ENCODE peak calls at places on chromosome 14, in five cellular contexts. Z, W, K, L and A are unnamed samples.

GRCh38 chr14:68749487-68750475 is 43.1 kb downstream of the ZFP36L1 start:
- DNase-seq in L (no peak), Z (no peak), W (no peak), K (peak; percentile 62), A (no peak)

GRCh38 chr14:70894868-70895267 is 12.4 kb upstream of the PCNX1 start:
- DNase-seq in K (no peak), W (no peak), L (no peak), Z (no peak), A (no peak)

GRCh38 chr14:61468063-61468825 is 146.9 kb downstream of the PRKCH start:
- DNase-seq in L (no peak), W (no peak), Z (no peak), K (no peak), A (no peak)

GRCh38 chr14:32702571-32702970 is 236.1 kb upstream of the NPAS3 start:
- DNase-seq in K (no peak), W (no peak), Z (peak; percentile 48), L (no peak), A (no peak)

GRCh38 chr14:51616724-51617409 is 34.8 kb upstream of the FRMD6 start:
- DNase-seq in K (peak; percentile 90), L (peak; percentile 72), Z (no peak), W (no peak), A (peak; percentile 78)

GRCh38 chr14:63573579-63573978 is 30.4 kb upstream of the PPP2R5E start:
- DNase-seq in W (no peak), K (no peak), Z (no peak), L (no peak), A (no peak)

GRCh38 chr14:74505831-74506230 is 12.3 kb downstream of the ISCA2 start:
- DNase-seq in L (no peak), K (no peak), Z (no peak), W (no peak), A (no peak)

GRCh38 chr14:44944107-44944506 is 17.6 kb downstream of the KLHL28 start:
- DNase-seq in Z (no peak), L (no peak), K (no peak), W (no peak), A (no peak)

GRCh38 chr14:74326369-74327152 is 21.7 kb upstream of the VRTN start:
- DNase-seq in Z (no peak), L (no peak), K (no peak), W (peak; percentile 54), A (no peak)

GRCh38 chr14:35050652-35051051 is 4.6 kb downstream of the FAM177A1 start:
- DNase-seq in Z (no peak), W (no peak), K (peak; percentile 53), L (peak; percentile 14), A (no peak)

GRCh38 chr14:47763188-47763854 is 87.9 kb upstream of the MDGA2 start:
- DNase-seq in Z (peak; percentile 27), L (no peak), K (no peak), W (no peak), A (no peak)

GRCh38 chr14:28303248-28303647 is 463.3 kb upstream of the FOXG1 start:
- DNase-seq in Z (no peak), K (peak; percentile 2), W (no peak), L (no peak), A (no peak)

GRCh38 chr14:96649327-96649601 is 147.1 kb downstream of the PAPOLA start:
- DNase-seq in Z (no peak), W (no peak), K (no peak), L (no peak), A (no peak)

GRCh38 chr14:39426605-39427004 is 5.6 kb downstream of the FBXO33 start:
- DNase-seq in Z (peak; percentile 21), L (no peak), K (peak; percentile 58), W (no peak), A (no peak)

GRCh38 chr14:93954900-93955891 is 21.2 kb downstream of the ASB2 start:
- DNase-seq in L (no peak), Z (no peak), W (no peak), K (no peak), A (no peak)

GRCh38 chr14:24051789-24052655 is at the start of gene CARMIL3:
- DNase-seq in L (no peak), W (peak; percentile 59), Z (peak; percentile 52), K (peak; percentile 34), A (peak; percentile 16)

GRCh38 chr14:65095633-65096205 is 6.6 kb downstream of the MAX start:
- DNase-seq in W (no peak), Z (no peak), L (peak; percentile 29), K (peak; percentile 88), A (peak; percentile 32)

GRCh38 chr14:33229269-33229924 is 290.7 kb downstream of the NPAS3 start:
- DNase-seq in W (no peak), Z (no peak), K (peak; percentile 61), L (no peak), A (no peak)

GRCh38 chr14:30015471-30015870 is 87.8 kb upstream of the PRKD1 start:
- DNase-seq in W (no peak), L (no peak), K (no peak), Z (no peak), A (no peak)

GRCh38 chr14:20274062-20274461 is 31.7 kb downstream of the TTC5 start:
- DNase-seq in K (no peak), W (no peak), Z (no peak), L (no peak), A (no peak)

GRCh38 chr14:67413806-67414769 is 2.1 kb upstream of the PLEK2 start:
- DNase-seq in L (peak; percentile 49), W (no peak), Z (no peak), K (peak; percentile 34), A (peak; percentile 26)

GRCh38 chr14:22980672-22981089 is 1.7 kb downstream of the AJUBA start:
- DNase-seq in L (no peak), K (no peak), Z (no peak), W (peak; percentile 86), A (no peak)

GRCh38 chr14:50529288-50530179 is 2.8 kb downstream of the MAP4K5 start:
- DNase-seq in K (no peak), W (no peak), L (no peak), Z (no peak), A (no peak)

GRCh38 chr14:87030182-87030581 is 962.8 kb downstream of the GALC start:
- DNase-seq in W (no peak), K (no peak), L (no peak), Z (no peak), A (no peak)

GRCh38 chr14:22506778-22507351 is 82.2 kb downstream of the DAD1 start:
- DNase-seq in Z (no peak), K (no peak), L (no peak), W (no peak), A (no peak)

GRCh38 chr14:20418501-20418909 is 5.2 kb upstream of the TEP1 start:
- DNase-seq in W (peak; percentile 89), K (no peak), Z (no peak), L (no peak), A (no peak)

DNA sequence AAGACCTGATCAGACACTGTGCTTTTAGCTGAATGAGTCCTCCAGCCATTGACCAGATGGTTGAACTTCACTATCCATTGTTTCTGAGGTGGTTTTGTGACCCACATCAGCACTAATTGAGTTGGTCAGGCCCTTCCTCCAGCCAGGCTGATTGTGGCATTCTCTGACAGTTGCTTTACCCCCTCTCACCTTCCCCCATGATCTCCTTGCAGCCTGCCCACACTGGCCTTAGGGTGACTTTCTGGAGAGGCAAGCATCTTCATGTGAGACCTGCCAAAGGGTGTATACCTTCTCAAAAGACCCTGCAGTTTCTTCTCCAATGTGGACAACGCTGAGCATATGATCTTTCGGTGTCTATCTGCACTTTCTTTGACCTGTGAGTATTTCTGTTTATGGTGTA is 83.9 kb downstream of the GPATCH2L start:
- DNase-seq in W (no peak), Z (no peak), K (no peak), L (no peak), A (no peak)
- H3K27me3 ChIP-seq in W (no peaks in the 10 kb centered on the region), Z (no peaks in the 10 kb centered on the region), K (no peaks in the 10 kb centered on the region), L (no peaks in the 10 kb centered on the region), A (no peaks in the 10 kb centered on the region)

GRCh38 chr14:72883963-72884362 is 9.9 kb downstream of the DPF3 start:
- DNase-seq in W (no peak), L (no peak), Z (no peak), K (no peak), A (no peak)
- H3K27me3 ChIP-seq in W (peaks cover 1% of the 10 kb centered on the region), L (no peaks in the 10 kb centered on the region), Z (no peaks in the 10 kb centered on the region), K (no peaks in the 10 kb centered on the region), A (no peaks in the 10 kb centered on the region)

GRCh38 chr14:92360666-92361370 is 37.9 kb downstream of the SLC24A4 start:
- DNase-seq in K (no peak), W (no peak), Z (peak; percentile 6), L (no peak), A (no peak)
- H3K27me3 ChIP-seq in K (peaks cover 4% of the 10 kb centered on the region), W (no peaks in the 10 kb centered on the region), Z (no peaks in the 10 kb centered on the region), L (peaks cover 7% of the 10 kb centered on the region), A (peaks cover 5% of the 10 kb centered on the region)

DNA sequence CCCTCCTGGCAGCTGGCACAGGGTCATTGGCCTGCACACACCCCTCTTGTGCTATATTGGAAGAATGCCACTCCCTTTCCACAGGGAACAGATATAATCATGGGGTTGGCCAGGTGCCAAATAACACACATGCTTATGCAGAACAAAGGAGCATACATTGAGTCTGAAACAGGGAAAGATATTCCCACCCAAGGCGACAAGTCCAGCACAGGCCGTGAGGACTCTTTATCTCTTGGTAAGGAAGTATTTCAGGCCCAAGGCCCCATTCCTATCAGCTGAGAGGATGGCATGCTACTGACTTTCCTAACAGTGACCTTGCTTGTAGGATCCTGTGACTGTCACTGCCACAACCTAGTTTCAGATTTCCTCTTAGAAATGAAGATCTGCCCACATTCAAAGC is 59.0 kb upstream of the STXBP6 start:
- DNase-seq in W (no peak), L (no peak), Z (no peak), K (no peak), A (no peak)
- H3K27me3 ChIP-seq in W (no peaks in the 10 kb centered on the region), L (no peaks in the 10 kb centered on the region), Z (no peaks in the 10 kb centered on the region), K (no peaks in the 10 kb centered on the region), A (no peaks in the 10 kb centered on the region)

DNA sequence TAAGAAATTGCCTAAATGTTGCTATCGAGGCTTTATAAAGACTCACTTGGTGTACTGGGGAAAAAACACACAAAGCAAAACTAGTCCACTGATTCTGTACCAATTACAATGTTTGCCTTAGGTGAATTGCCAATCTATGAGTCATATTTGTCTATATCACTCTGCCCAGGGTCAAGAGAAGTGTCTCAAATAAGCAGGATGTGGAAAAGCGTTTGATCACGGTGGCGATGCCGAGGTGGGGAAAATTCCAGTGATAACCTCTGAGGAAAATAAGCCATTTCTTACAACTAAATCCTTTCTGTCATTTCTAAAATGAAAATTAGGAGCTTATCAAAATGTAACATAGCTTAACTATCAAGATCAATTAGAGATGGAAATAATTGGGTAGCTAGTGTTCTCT is 148.6 kb upstream of the DIO3 start:
- DNase-seq in K (no peak), Z (no peak), W (no peak), L (no peak), A (no peak)
- H3K27me3 ChIP-seq in K (no peaks in the 10 kb centered on the region), Z (peaks cover 43% of the 10 kb centered on the region), W (no peaks in the 10 kb centered on the region), L (no peaks in the 10 kb centered on the region), A (peaks cover 7% of the 10 kb centered on the region)